ENCODE peak calls at places on chromosomes 6 and 20, in nine cellular contexts. One of them, this sample, is unnamed.

GRCh38 chr20:43586641-43587040 is 4.1 kb upstream of the IFT52 start:
- DNase-seq in keratinocyte: no peak
- DNase-seq in AG04449: no peak
- DNase-seq in body of pancreas: no peak
- DNase-seq in fibroblast of pulmonary artery: no peak
- DNase-seq in ovary: no peak
- DNase-seq in HFF-Myc: no peak
- DNase-seq in adrenal gland: no peak
- DNase-seq in GM12878: no peak
- DNase-seq in this sample: no peak

GRCh38 chr6:139824864-139825263 is 450.4 kb upstream of the CITED2 start:
- DNase-seq in ovary: no peak
- DNase-seq in keratinocyte: no peak
- DNase-seq in fibroblast of pulmonary artery: no peak
- DNase-seq in GM12878: no peak
- DNase-seq in AG04449: no peak
- DNase-seq in HFF-Myc: no peak
- DNase-seq in body of pancreas: no peak
- DNase-seq in adrenal gland: no peak
- DNase-seq in this sample: no peak

GRCh38 chr6:165774903-165775608 is 112.0 kb upstream of the PDE10A start:
- DNase-seq in adrenal gland: no peak
- DNase-seq in ovary: no peak
- DNase-seq in fibroblast of pulmonary artery: peak
- DNase-seq in HFF-Myc: no peak
- DNase-seq in body of pancreas: no peak
- DNase-seq in GM12878: no peak
- DNase-seq in AG04449: no peak
- DNase-seq in keratinocyte: no peak
- DNase-seq in this sample: no peak

GRCh38 chr6:81561071-81561564 is 191.4 kb downstream of the TENT5A start:
- DNase-seq in keratinocyte: no peak
- DNase-seq in AG04449: no peak
- DNase-seq in adrenal gland: no peak
- DNase-seq in body of pancreas: no peak
- DNase-seq in fibroblast of pulmonary artery: no peak
- DNase-seq in ovary: no peak
- DNase-seq in GM12878: no peak
- DNase-seq in HFF-Myc: no peak
- DNase-seq in this sample: no peak

GRCh38 chr20:31693402-31693801 is 29.3 kb downstream of the BCL2L1 start:
- DNase-seq in ovary: no peak
- DNase-seq in GM12878: no peak
- DNase-seq in adrenal gland: no peak
- DNase-seq in HFF-Myc: no peak
- DNase-seq in body of pancreas: no peak
- DNase-seq in keratinocyte: no peak
- DNase-seq in fibroblast of pulmonary artery: no peak
- DNase-seq in AG04449: no peak
- DNase-seq in this sample: no peak

GRCh38 chr6:125667326-125667725 is 82.1 kb upstream of the HEY2 start:
- DNase-seq in AG04449: no peak
- DNase-seq in GM12878: no peak
- DNase-seq in keratinocyte: no peak
- DNase-seq in fibroblast of pulmonary artery: no peak
- DNase-seq in adrenal gland: no peak
- DNase-seq in ovary: no peak
- DNase-seq in HFF-Myc: no peak
- DNase-seq in body of pancreas: no peak
- DNase-seq in this sample: no peak

GRCh38 chr20:17863577-17864292 is 104.9 kb downstream of the SNX5 start:
- DNase-seq in body of pancreas: peak
- DNase-seq in ovary: peak
- DNase-seq in keratinocyte: no peak
- DNase-seq in GM12878: no peak
- DNase-seq in adrenal gland: peak
- DNase-seq in AG04449: no peak
- DNase-seq in fibroblast of pulmonary artery: no peak
- DNase-seq in HFF-Myc: no peak
- DNase-seq in this sample: no peak

GRCh38 chr20:38076548-38076947 is 43.0 kb downstream of the RPRD1B start:
- DNase-seq in body of pancreas: no peak
- DNase-seq in HFF-Myc: no peak
- DNase-seq in GM12878: no peak
- DNase-seq in adrenal gland: no peak
- DNase-seq in fibroblast of pulmonary artery: no peak
- DNase-seq in ovary: no peak
- DNase-seq in keratinocyte: no peak
- DNase-seq in AG04449: no peak
- DNase-seq in this sample: no peak

GRCh38 chr6:22536111-22536510 is 33.3 kb upstream of the HDGFL1 start:
- DNase-seq in fibroblast of pulmonary artery: no peak
- DNase-seq in AG04449: no peak
- DNase-seq in adrenal gland: no peak
- DNase-seq in ovary: no peak
- DNase-seq in keratinocyte: no peak
- DNase-seq in GM12878: no peak
- DNase-seq in HFF-Myc: no peak
- DNase-seq in body of pancreas: no peak
- DNase-seq in this sample: no peak

GRCh38 chr20:22341508-22341907 is 242.9 kb downstream of the FOXA2 start:
- DNase-seq in fibroblast of pulmonary artery: peak
- DNase-seq in AG04449: no peak
- DNase-seq in adrenal gland: no peak
- DNase-seq in HFF-Myc: no peak
- DNase-seq in body of pancreas: no peak
- DNase-seq in GM12878: no peak
- DNase-seq in ovary: no peak
- DNase-seq in keratinocyte: peak
- DNase-seq in this sample: no peak

GRCh38 chr20:7248392-7248992 is 481.0 kb downstream of the BMP2 start:
- DNase-seq in GM12878: no peak
- DNase-seq in fibroblast of pulmonary artery: no peak
- DNase-seq in ovary: no peak
- DNase-seq in keratinocyte: no peak
- DNase-seq in body of pancreas: no peak
- DNase-seq in AG04449: no peak
- DNase-seq in HFF-Myc: peak
- DNase-seq in adrenal gland: no peak
- DNase-seq in this sample: no peak

GRCh38 chr6:41187924-41188886 is 12.7 kb downstream of the TREML2 start:
- DNase-seq in adrenal gland: no peak
- DNase-seq in AG04449: no peak
- DNase-seq in GM12878: no peak
- DNase-seq in keratinocyte: no peak
- DNase-seq in HFF-Myc: no peak
- DNase-seq in body of pancreas: no peak
- DNase-seq in fibroblast of pulmonary artery: no peak
- DNase-seq in ovary: no peak
- DNase-seq in this sample: no peak

GRCh38 chr6:22146581-22147468 is 150.0 kb downstream of the PRL start:
- DNase-seq in fibroblast of pulmonary artery: peak
- DNase-seq in ovary: no peak
- DNase-seq in HFF-Myc: no peak
- DNase-seq in body of pancreas: no peak
- DNase-seq in keratinocyte: no peak
- DNase-seq in adrenal gland: no peak
- DNase-seq in GM12878: no peak
- DNase-seq in AG04449: no peak
- DNase-seq in this sample: no peak

GRCh38 chr6:170374571-170375444 is 68.2 kb downstream of the FAM120B start:
- DNase-seq in HFF-Myc: no peak
- DNase-seq in AG04449: no peak
- DNase-seq in keratinocyte: no peak
- DNase-seq in adrenal gland: no peak
- DNase-seq in GM12878: no peak
- DNase-seq in ovary: no peak
- DNase-seq in fibroblast of pulmonary artery: peak
- DNase-seq in body of pancreas: no peak
- DNase-seq in this sample: no peak

GRCh38 chr6:95091823-95092436 is 485.4 kb upstream of the MANEA start:
- DNase-seq in HFF-Myc: peak
- DNase-seq in body of pancreas: no peak
- DNase-seq in GM12878: no peak
- DNase-seq in keratinocyte: no peak
- DNase-seq in ovary: no peak
- DNase-seq in adrenal gland: no peak
- DNase-seq in AG04449: no peak
- DNase-seq in fibroblast of pulmonary artery: peak
- DNase-seq in this sample: peak

DNA sequence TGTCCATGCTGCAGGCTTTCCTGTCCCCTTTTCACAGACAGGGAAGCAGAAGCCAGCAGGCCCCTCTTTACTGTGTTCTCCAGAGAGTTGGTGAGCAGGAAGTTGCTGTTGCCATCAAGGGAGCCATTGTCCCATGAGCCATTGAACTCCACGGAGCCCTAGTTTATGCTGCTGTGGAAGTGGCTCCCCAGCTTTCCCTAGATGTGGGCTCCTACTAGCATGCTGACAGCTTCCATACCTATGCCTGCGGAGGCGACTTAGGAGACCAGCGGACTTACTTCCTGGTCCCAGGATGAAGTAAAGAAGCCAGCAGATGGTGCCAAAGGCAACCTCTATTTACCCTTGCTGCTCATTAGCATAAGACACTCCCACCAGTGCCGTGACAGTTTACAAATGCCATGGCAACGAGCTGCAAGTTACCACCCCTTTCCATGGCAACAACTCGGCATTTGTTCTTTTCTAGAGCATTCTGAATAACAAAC is 30.8 kb upstream of the FKBP1A start:
- DNase-seq in adrenal gland: peak
- DNase-seq in body of pancreas: peak
- DNase-seq in ovary: no peak
- DNase-seq in GM12878: no peak
- DNase-seq in HFF-Myc: no peak
- DNase-seq in keratinocyte: no peak
- DNase-seq in AG04449: no peak
- DNase-seq in fibroblast of pulmonary artery: peak
- DNase-seq in this sample: no peak
- TF ChIP-seq CTCF in adrenal gland: peak
- TF ChIP-seq CTCF in body of pancreas: no peak
- TF ChIP-seq CTCF in ovary: no peak
- TF ChIP-seq CTCF in GM12878: peak
- TF ChIP-seq CTCF in HFF-Myc: no peak
- TF ChIP-seq CTCF in keratinocyte: peak
- TF ChIP-seq CTCF in AG04449: no peak
- TF ChIP-seq CTCF in fibroblast of pulmonary artery: no peak
- TF ChIP-seq CTCF in this sample: peak

GRCh38 chr20:62927128-62927705 is 912 bp upstream of the DIDO1 start:
- DNase-seq in adrenal gland: no peak
- DNase-seq in GM12878: no peak
- DNase-seq in body of pancreas: no peak
- DNase-seq in HFF-Myc: no peak
- DNase-seq in AG04449: no peak
- DNase-seq in ovary: no peak
- DNase-seq in keratinocyte: no peak
- DNase-seq in fibroblast of pulmonary artery: no peak
- DNase-seq in this sample: no peak
- H3K4me3 ChIP-seq in adrenal gland: no peak
- H3K4me3 ChIP-seq in GM12878: peak
- H3K4me3 ChIP-seq in body of pancreas: no peak
- H3K4me3 ChIP-seq in HFF-Myc: peak
- H3K4me3 ChIP-seq in AG04449: peak
- H3K4me3 ChIP-seq in ovary: peak
- H3K4me3 ChIP-seq in keratinocyte: peak
- H3K4me3 ChIP-seq in fibroblast of pulmonary artery: peak
- H3K4me3 ChIP-seq in this sample: peak

GRCh38 chr6:30914076-30914853 is at the start of gene VARS2:
- DNase-seq in ovary: peak
- DNase-seq in body of pancreas: peak
- DNase-seq in adrenal gland: peak
- DNase-seq in keratinocyte: peak
- DNase-seq in AG04449: no peak
- DNase-seq in GM12878: peak
- DNase-seq in HFF-Myc: peak
- DNase-seq in fibroblast of pulmonary artery: peak
- DNase-seq in this sample: peak
- TF ChIP-seq CTCF in ovary: no peak
- TF ChIP-seq CTCF in body of pancreas: peak
- TF ChIP-seq CTCF in adrenal gland: peak
- TF ChIP-seq CTCF in keratinocyte: peak
- TF ChIP-seq CTCF in AG04449: peak
- TF ChIP-seq CTCF in GM12878: peak
- TF ChIP-seq CTCF in HFF-Myc: peak
- TF ChIP-seq CTCF in fibroblast of pulmonary artery: peak
- TF ChIP-seq CTCF in this sample: no peak

GRCh38 chr6:89977808-89978748 is 83.8 kb downstream of the GJA10 start:
- DNase-seq in keratinocyte: no peak
- DNase-seq in GM12878: no peak
- DNase-seq in adrenal gland: no peak
- DNase-seq in ovary: no peak
- DNase-seq in AG04449: peak
- DNase-seq in body of pancreas: no peak
- DNase-seq in HFF-Myc: no peak
- DNase-seq in fibroblast of pulmonary artery: peak
- DNase-seq in this sample: no peak
- H3K4me3 ChIP-seq in keratinocyte: no peak
- H3K4me3 ChIP-seq in GM12878: no peak
- H3K4me3 ChIP-seq in adrenal gland: no peak
- H3K4me3 ChIP-seq in ovary: no peak
- H3K4me3 ChIP-seq in AG04449: no peak
- H3K4me3 ChIP-seq in body of pancreas: no peak
- H3K4me3 ChIP-seq in HFF-Myc: no peak
- H3K4me3 ChIP-seq in fibroblast of pulmonary artery: no peak
- H3K4me3 ChIP-seq in this sample: no peak

GRCh38 chr20:10902174-10902573 is 228.4 kb upstream of the JAG1 start:
- DNase-seq in AG04449: no peak
- DNase-seq in body of pancreas: no peak
- DNase-seq in HFF-Myc: no peak
- DNase-seq in fibroblast of pulmonary artery: no peak
- DNase-seq in ovary: no peak
- DNase-seq in GM12878: no peak
- DNase-seq in adrenal gland: no peak
- DNase-seq in keratinocyte: no peak
- DNase-seq in this sample: no peak
- TF ChIP-seq CTCF in AG04449: no peak
- TF ChIP-seq CTCF in body of pancreas: no peak
- TF ChIP-seq CTCF in HFF-Myc: no peak
- TF ChIP-seq CTCF in fibroblast of pulmonary artery: no peak
- TF ChIP-seq CTCF in ovary: no peak
- TF ChIP-seq CTCF in GM12878: no peak
- TF ChIP-seq CTCF in adrenal gland: no peak
- TF ChIP-seq CTCF in keratinocyte: no peak
- TF ChIP-seq CTCF in this sample: no peak

GRCh38 chr6:37059344-37060194 is 54.1 kb downstream of the FGD2 start:
- DNase-seq in ovary: peak
- DNase-seq in body of pancreas: no peak
- DNase-seq in keratinocyte: peak
- DNase-seq in HFF-Myc: peak
- DNase-seq in fibroblast of pulmonary artery: peak
- DNase-seq in AG04449: peak
- DNase-seq in adrenal gland: peak
- DNase-seq in GM12878: no peak
- DNase-seq in this sample: peak
- H3K4me3 ChIP-seq in ovary: no peak
- H3K4me3 ChIP-seq in body of pancreas: no peak
- H3K4me3 ChIP-seq in keratinocyte: no peak
- H3K4me3 ChIP-seq in HFF-Myc: no peak
- H3K4me3 ChIP-seq in fibroblast of pulmonary artery: no peak
- H3K4me3 ChIP-seq in AG04449: peak
- H3K4me3 ChIP-seq in adrenal gland: no peak
- H3K4me3 ChIP-seq in GM12878: no peak
- H3K4me3 ChIP-seq in this sample: peak

GRCh38 chr6:148343383-148343782 is 745 bp downstream of the SASH1 start:
- DNase-seq in keratinocyte: no peak
- DNase-seq in HFF-Myc: no peak
- DNase-seq in ovary: no peak
- DNase-seq in AG04449: no peak
- DNase-seq in adrenal gland: no peak
- DNase-seq in GM12878: no peak
- DNase-seq in fibroblast of pulmonary artery: no peak
- DNase-seq in body of pancreas: no peak
- DNase-seq in this sample: no peak
- TF ChIP-seq CTCF in keratinocyte: no peak
- TF ChIP-seq CTCF in HFF-Myc: no peak
- TF ChIP-seq CTCF in ovary: no peak
- TF ChIP-seq CTCF in AG04449: no peak
- TF ChIP-seq CTCF in adrenal gland: no peak
- TF ChIP-seq CTCF in GM12878: no peak
- TF ChIP-seq CTCF in fibroblast of pulmonary artery: peak
- TF ChIP-seq CTCF in body of pancreas: peak
- TF ChIP-seq CTCF in this sample: no peak